ENCODE peak calls at places on chromosomes 4 and X, in five cellular contexts. Y is CD8-positive, alpha-beta T cell; I is tibial artery; K is choroid plexus epithelial cell; L is GM12865. Z is an unnamed sample.

GRCh38 chrX:119753639-119754257 is 4.6 kb upstream of the SOWAHD start:
- DNase-seq in I (no peak), L (peak), Y (peak), K (peak), Z (peak)

GRCh38 chr4:172666711-172667368 is 501.8 kb upstream of the GALNT7 start:
- DNase-seq in K (peak), I (no peak), L (peak), Y (no peak), Z (no peak)

GRCh38 chrX:48938721-48939416 is 18.5 kb downstream of the OTUD5 start:
- DNase-seq in I (no peak), K (no peak), L (peak), Y (peak), Z (no peak)

GRCh38 chr4:184648220-184649025 is 824 bp downstream of the CASP3 start:
- DNase-seq in Y (peak), I (peak), K (peak), L (peak), Z (peak)

GRCh38 chr4:81405900-81406401 is 65.8 kb downstream of the RASGEF1B start:
- DNase-seq in Y (no peak), I (no peak), K (peak), L (peak), Z (peak)

GRCh38 chr4:98467627-98468072 is 190.8 kb downstream of the TSPAN5 start:
- DNase-seq in K (peak), I (peak), Y (peak), L (peak), Z (peak)

GRCh38 chr4:74097161-74097560 is 1.8 kb downstream of the CXCL2 start:
- DNase-seq in K (peak), I (no peak), L (no peak), Y (no peak), Z (no peak)

GRCh38 chr4:185134176-185134869 is 8.7 kb upstream of the SLC25A4 start:
- DNase-seq in Y (no peak), K (peak), L (peak), I (no peak), Z (peak)

GRCh38 chr4:74223801-74224200 is 65.9 kb downstream of the MTHFD2L start:
- DNase-seq in Y (no peak), L (no peak), I (no peak), K (peak), Z (peak)

GRCh38 chr4:137193564-137193963 is 338.7 kb downstream of the PCDH18 start:
- DNase-seq in K (no peak), I (no peak), Y (no peak), L (no peak), Z (no peak)

GRCh38 chr4:122898370-122899150 is 23.8 kb downstream of the NUDT6 start:
- DNase-seq in K (peak), L (no peak), Y (no peak), I (peak), Z (peak)

GRCh38 chr4:26457412-26457811 is 32.9 kb downstream of the CCKAR start:
- DNase-seq in Y (no peak), I (no peak), K (no peak), L (no peak), Z (no peak)

GRCh38 chrX:9282325-9282724 is 182.5 kb upstream of the TBL1X start:
- DNase-seq in Y (no peak), L (no peak), K (no peak), I (no peak), Z (peak)

GRCh38 chrX:9279271-9279596 is 185.6 kb upstream of the TBL1X start:
- DNase-seq in Y (no peak), I (no peak), L (peak), K (peak), Z (no peak)

GRCh38 chrX:9273744-9274143 is 191.1 kb upstream of the TBL1X start:
- DNase-seq in L (no peak), Y (no peak), I (no peak), K (no peak), Z (no peak)

DNA sequence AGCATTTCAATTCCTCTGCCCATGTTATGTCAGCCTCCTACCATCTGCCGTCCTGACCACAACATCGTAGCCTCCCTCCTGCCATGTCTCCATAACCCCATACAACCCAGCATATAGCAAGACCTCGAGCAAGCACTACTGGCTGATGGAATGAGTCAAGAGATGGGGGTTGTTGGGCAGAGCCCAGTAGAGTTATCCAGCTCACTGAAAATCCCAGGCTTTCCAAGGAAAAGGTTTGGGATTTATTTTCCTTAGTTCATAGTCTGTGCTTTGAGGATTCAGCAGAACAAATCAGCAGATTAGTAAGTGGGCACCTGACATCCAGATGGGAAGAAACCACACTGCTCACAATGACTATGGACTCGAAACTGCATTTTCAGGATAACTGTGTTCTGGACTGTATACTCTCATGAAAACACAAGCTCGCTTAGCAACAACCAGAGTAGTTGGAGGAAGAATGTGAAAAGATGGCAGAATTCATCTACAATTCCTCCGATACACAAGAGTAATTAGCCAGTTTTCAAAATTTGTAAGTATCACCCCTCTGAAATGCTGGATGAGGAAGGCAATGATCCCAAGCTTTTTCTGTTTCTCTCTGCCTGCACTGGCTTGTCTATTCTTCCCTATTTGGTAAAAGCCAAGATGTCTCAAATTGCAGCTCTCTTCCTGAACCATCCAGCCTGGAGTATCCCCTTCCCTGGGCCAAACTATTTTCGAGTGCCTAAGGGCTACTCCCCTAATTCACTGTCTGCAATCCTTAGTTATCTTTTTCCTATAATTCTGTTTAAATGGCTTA is 186.2 kb upstream of the TBL1X start:
- DNase-seq in K (peak), Y (no peak), L (no peak), I (no peak), Z (peak)
- H3K4me3 ChIP-seq in K (peak), Y (no peak), L (no peak), I (no peak), Z (no peak)

DNA sequence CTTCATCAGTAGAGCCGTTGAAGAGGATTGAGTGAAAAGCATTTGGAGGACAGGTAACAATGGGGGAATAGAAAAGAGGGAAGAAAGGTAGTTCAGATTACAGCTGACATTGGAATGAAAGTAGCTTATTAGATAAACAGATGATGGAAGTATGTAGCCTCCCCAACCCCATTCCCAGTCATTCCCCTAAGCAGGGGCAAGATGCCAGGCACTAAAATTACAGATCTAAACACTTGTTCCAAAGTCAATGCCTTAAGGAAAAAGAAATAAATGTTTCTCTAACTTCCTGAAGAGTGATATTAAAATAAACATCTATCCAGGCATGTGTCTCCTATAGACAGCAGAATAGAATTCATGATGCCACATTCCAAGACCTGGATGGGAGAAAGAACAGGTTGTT is 350.8 kb downstream of the PDGFC start:
- DNase-seq in I (no peak), L (no peak), K (no peak), Y (no peak), Z (no peak)
- H3K4me3 ChIP-seq in I (no peak), L (no peak), K (no peak), Y (no peak), Z (no peak)

GRCh38 chrX:106964290-106964689 is 35.7 kb downstream of the MORC4 start:
- DNase-seq in L (no peak), K (no peak), I (no peak), Y (no peak), Z (no peak)
- H3K4me3 ChIP-seq in L (no peak), K (no peak), I (no peak), Y (no peak), Z (no peak)

GRCh38 chrX:1205681-1206611 is 6.5 kb downstream of the CRLF2 start:
- DNase-seq in K (peak), L (peak), I (no peak), Y (no peak), Z (peak)
- H3K4me3 ChIP-seq in K (peak), L (peak), I (peak), Y (peak), Z (no peak)

GRCh38 chrX:52262195-52262546 is 77.5 kb downstream of the MAGED4 start:
- DNase-seq in L (no peak), K (no peak), Y (no peak), I (no peak), Z (no peak)
- H3K4me3 ChIP-seq in L (peak), K (peak), Y (peak), I (peak), Z (peak)

DNA sequence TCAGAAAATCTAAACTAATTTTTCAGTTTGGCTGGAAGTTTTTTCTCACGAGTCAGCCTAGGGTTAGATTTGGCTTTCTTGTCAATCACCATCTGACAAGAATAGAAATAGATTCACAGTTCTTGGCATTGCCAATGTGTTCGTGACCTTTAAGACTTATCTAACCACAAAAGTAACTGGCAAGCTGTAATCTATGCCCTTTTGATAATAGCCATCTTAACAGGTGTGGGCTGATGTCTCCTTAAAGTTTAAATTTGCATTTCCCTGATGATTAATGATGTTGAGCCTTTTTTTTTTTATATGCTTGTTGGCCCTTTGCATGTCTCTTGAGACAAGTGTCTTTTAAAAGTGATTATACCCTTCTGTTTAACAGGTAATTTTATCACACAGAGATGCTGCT is 460.3 kb upstream of the PRKX start:
- DNase-seq in I (no peak), Y (no peak), L (no peak), K (no peak), Z (no peak)
- H3K4me3 ChIP-seq in I (no peak), Y (no peak), L (no peak), K (no peak), Z (no peak)

DNA sequence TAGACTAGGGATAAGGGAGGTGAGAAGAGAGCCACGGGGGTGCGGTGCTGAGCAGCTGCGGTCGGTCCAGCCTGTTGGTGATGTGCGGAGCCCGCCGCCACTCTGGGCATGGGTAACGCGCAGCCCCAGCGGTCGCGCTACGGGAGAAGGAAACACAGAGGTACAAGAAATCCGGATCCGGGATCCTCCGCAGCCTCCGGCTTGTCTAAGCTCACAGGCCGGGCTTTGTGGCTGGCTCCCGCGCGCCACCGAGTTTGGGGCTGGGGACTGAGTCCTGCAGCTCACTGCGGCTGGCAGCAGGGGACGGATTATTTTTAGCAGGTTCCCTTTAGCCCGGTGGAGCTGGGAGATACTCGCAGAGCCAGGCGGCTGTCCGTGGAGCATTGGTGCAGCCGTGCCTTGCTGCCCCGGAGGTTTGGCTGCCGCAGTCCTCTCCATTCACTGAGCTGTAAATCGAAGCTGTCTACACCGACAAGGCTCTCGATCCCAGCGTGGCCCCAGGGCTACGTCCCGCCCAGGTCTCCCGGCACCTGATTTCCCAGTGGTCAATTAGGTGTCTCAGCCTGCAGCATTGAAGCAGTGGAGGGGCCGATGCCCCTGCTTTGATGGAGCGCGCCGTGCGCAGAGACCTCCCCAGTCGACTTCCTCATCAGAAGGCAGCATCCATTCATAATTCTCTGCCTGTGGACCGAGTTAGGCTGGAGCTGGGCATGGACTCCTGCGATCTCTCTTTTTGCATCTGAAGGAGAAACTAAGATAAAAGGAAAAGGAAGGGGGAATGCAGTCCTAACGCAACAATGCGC is 81.9 kb upstream of the SCML1 start:
- DNase-seq in K (no peak), L (no peak), I (no peak), Y (no peak), Z (peak)
- H3K4me3 ChIP-seq in K (peak), L (no peak), I (peak), Y (peak), Z (peak)

GRCh38 chrX:46840946-46841740 is 4.3 kb downstream of the RP2 start:
- DNase-seq in I (no peak), Y (no peak), L (peak), K (no peak), Z (peak)

GRCh38 chrX:46838974-46839480 is 2.2 kb downstream of the RP2 start:
- DNase-seq in I (no peak), L (no peak), K (no peak), Y (no peak), Z (peak)

GRCh38 chrX:46837543-46838481 is 969 bp downstream of the RP2 start:
- DNase-seq in L (peak), Y (no peak), K (peak), I (no peak), Z (no peak)

GRCh38 chrX:46836701-46837542 is at the start of gene RP2:
- DNase-seq in Y (peak), I (peak), L (peak), K (peak), Z (peak)

DNA sequence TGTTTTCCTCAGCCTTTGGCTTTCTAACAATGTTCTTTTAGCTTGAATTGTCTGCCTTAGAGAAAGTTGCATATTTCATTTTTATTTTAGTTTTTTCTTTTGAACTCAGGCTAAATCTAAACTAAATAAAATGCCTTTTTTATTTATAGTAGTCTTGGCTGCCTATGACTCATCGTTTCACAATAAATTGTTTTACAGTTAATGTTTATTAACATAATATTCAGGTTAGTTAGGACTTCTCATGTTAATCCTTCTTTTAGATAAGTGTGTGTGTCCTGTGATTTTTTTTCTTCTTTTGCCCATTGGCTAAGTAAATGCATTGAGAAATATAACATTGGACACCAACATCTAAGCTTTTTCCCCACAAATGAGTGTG is 1.6 kb downstream of the RP2 start:
- DNase-seq in L (no peak), K (no peak), I (no peak), Y (no peak), Z (no peak)
- H3K4me3 ChIP-seq in L (peak), K (peak), I (peak), Y (no peak), Z (peak)

GRCh38 chrX:135973548-135974278 is at the start of gene MMGT1:
- DNase-seq in L (peak), Y (peak), K (peak), I (peak), Z (peak)
- H3K4me3 ChIP-seq in L (peak), Y (peak), K (peak), I (peak), Z (peak)

DNA sequence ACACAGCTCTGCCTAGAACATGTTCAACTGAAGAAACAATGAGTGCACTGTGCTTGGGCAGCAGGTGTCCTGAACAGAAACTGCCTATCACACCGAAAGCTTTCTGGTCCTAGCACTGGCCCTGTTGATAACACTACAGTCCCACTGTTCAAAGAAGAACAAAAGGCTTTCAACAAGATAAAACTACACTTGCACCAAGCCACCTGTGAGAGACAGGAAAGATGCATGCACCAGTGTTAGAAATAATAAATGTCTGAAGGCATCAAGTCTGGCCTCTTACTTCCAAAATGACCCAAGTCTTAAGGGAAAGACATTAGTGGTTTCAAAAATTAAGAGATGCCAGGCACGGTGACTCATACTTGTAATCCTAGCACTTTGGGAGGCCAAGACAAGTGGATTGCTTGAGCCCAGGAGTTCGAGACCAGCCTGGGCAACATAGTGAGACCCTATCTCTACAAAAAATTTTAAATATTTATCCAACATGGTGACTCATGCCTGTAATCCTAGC is 68.7 kb downstream of the APBB2 start:
- DNase-seq in Y (no peak), I (no peak), L (peak), K (peak), Z (peak)
- H3K4me3 ChIP-seq in Y (no peak), I (no peak), L (no peak), K (no peak), Z (no peak)